ENCODE peak calls at places on chromosomes 1 and 21, in four cellular contexts. W is hepatocyte; M is T-helper 1 cell; G is activated T-helper 2 cell treated with anti-CD3 and anti-CD28 coated beads, Interferon-gamma antibody, Interleukin-2, Interleukin-4, amounts not matched to agents 10 μg/mL and 5 μg/mL and 100 μg/mL, durations not matched to agents 14 hours and 24 hours and 36 hours. T is an unnamed sample.

GRCh38 chr21:42466700-42467612 is 29.1 kb downstream of the RSPH1 start:
- DNase-seq in W (peak; percentile 48), M (no peak), G (no peak), T (no peak)

GRCh38 chr1:63592536-63593302 is 492 bp upstream of the PGM1 start:
- DNase-seq in W (no peak), M (no peak), G (no peak), T (no peak)

GRCh38 chr1:150552692-150553278 is 3.6 kb downstream of the ADAMTSL4 start:
- DNase-seq in W (no peak), M (no peak), G (no peak), T (no peak)

GRCh38 chr1:40439247-40439646 is 11.0 kb upstream of the ZFP69B start:
- DNase-seq in W (no peak), M (no peak), G (no peak), T (no peak)

GRCh38 chr21:28615276-28615675 is 377.4 kb downstream of the LTN1 start:
- DNase-seq in W (no peak), M (no peak), G (no peak), T (no peak)

GRCh38 chr1:203675596-203676347 is 49.1 kb downstream of the ATP2B4 start:
- DNase-seq in W (no peak), M (no peak), G (no peak), T (peak; percentile 24)

GRCh38 chr1:6800728-6801127 is 15.5 kb downstream of the CAMTA1 start:
- DNase-seq in W (no peak), M (no peak), G (no peak), T (no peak)

GRCh38 chr1:199243423-199244061 is 604.7 kb downstream of the PTPRC start:
- DNase-seq in W (peak; percentile 34), M (peak; percentile 15), G (peak; percentile 67), T (peak; percentile 47)

GRCh38 chr1:239185245-239185619 is 201.1 kb upstream of the CHRM3 start:
- DNase-seq in W (no peak), M (no peak), G (no peak), T (no peak)

GRCh38 chr1:22753396-22754083 is 42.9 kb downstream of the EPHB2 start:
- DNase-seq in W (no peak), M (no peak), G (no peak), T (no peak)

GRCh38 chr1:109228167-109228566 is 14.4 kb downstream of the SARS1 start:
- DNase-seq in W (no peak), M (no peak), G (no peak), T (no peak)

GRCh38 chr21:42739061-42739931 is 85.9 kb downstream of the PDE9A start:
- DNase-seq in W (no peak), M (no peak), G (no peak), T (no peak)

T was measured in naive thymus-derived CD8-positive, alpha-beta T cell.